ENCODE peak calls at places on chromosomes 16 and 17, in seven cellular contexts. T is AG04450, P is aorta, B is colonic mucosa, I is gastrocnemius medialis, D is GM23248, G is ovary. Y is an unnamed sample. For H3K27me3, the result is how much of the 10 kb centered on the place peaks cover.

GRCh38 chr16:72620348-72620747 is 427.6 kb downstream of the ZFHX3 start:
- DNase-seq in T (no peak), P (no peak), B (no peak), I (no peak), D (no peak), G (no peak), Y (no peak)

GRCh38 chr17:35372846-35373531 is 432 bp downstream of the SLFN11 start:
- DNase-seq in T (no peak), P (peak), B (peak), I (no peak), D (peak), G (no peak), Y (peak)

GRCh38 chr17:21573961-21574610 is 118.2 kb upstream of the KCNJ18 start:
- DNase-seq in T (peak), P (peak), B (peak), I (peak), D (peak), G (peak), Y (no peak)

GRCh38 chr16:9297437-9298113 is 206.1 kb downstream of the HAPSTR1 start:
- DNase-seq in T (no peak), P (peak), B (no peak), I (no peak), D (peak), G (peak), Y (peak)

GRCh38 chr17:74474043-74474792 is 7.8 kb downstream of the CD300A start:
- DNase-seq in T (no peak), P (no peak), B (no peak), I (no peak), D (no peak), G (no peak), Y (no peak)

GRCh38 chr17:4008496-4009163 is 44.4 kb upstream of the ATP2A3 start:
- DNase-seq in T (peak), P (no peak), B (no peak), I (no peak), D (no peak), G (no peak), Y (no peak)

GRCh38 chr16:89491238-89491869 is 993 bp upstream of the ANKRD11 start:
- DNase-seq in T (no peak), P (no peak), B (no peak), I (no peak), D (peak), G (no peak), Y (no peak)

GRCh38 chr17:35865412-35866355 is 3.0 kb downstream of the HEATR9 start:
- DNase-seq in T (no peak), P (no peak), B (no peak), I (no peak), D (peak), G (no peak), Y (no peak)

GRCh38 chr17:5122586-5123342 is 6.9 kb downstream of the USP6 start:
- DNase-seq in T (no peak), P (peak), B (no peak), I (no peak), D (peak), G (peak), Y (peak)

GRCh38 chr17:27597783-27598320 is 33.1 kb upstream of the LGALS9 start:
- DNase-seq in T (no peak), P (peak), B (no peak), I (no peak), D (no peak), G (no peak), Y (no peak)

GRCh38 chr16:54059319-54059718 is 227.3 kb downstream of the IRX3 start:
- DNase-seq in T (no peak), P (no peak), B (no peak), I (no peak), D (no peak), G (no peak), Y (no peak)

GRCh38 chr16:17359778-17360177 is 111.0 kb downstream of the XYLT1 start:
- DNase-seq in T (no peak), P (no peak), B (no peak), I (no peak), D (peak), G (no peak), Y (peak)

GRCh38 chr17:6303664-6304063 is 131.3 kb downstream of the AIPL1 start:
- DNase-seq in T (no peak), P (no peak), B (no peak), I (no peak), D (peak), G (no peak), Y (peak)

GRCh38 chr16:57798953-57799618 is 3.2 kb downstream of the KIFC3 start:
- DNase-seq in T (no peak), P (no peak), B (no peak), I (no peak), D (no peak), G (no peak), Y (no peak)

GRCh38 chr17:546456-546855 is 168.2 kb downstream of the VPS53 start:
- DNase-seq in T (no peak), P (no peak), B (no peak), I (no peak), D (peak), G (no peak), Y (no peak)

GRCh38 chr17:82012482-82013295 is 10.0 kb downstream of the CENPX start:
- DNase-seq in T (no peak), P (no peak), B (no peak), I (no peak), D (no peak), G (no peak), Y (no peak)

GRCh38 chr17:31448467-31449077 is 57.1 kb downstream of the RAB11FIP4 start:
- DNase-seq in T (peak), P (no peak), B (no peak), I (no peak), D (peak), G (no peak), Y (peak)

GRCh38 chr16:70444249-70445063 is 5.6 kb upstream of the ST3GAL2 start:
- DNase-seq in T (no peak), P (no peak), B (peak), I (no peak), D (no peak), G (no peak), Y (no peak)

GRCh38 chr16:54335230-54335629 is 48.6 kb upstream of the IRX3 start:
- DNase-seq in T (no peak), P (no peak), B (no peak), I (no peak), D (peak), G (no peak), Y (no peak)

GRCh38 chr17:47713980-47714689 is 18.9 kb upstream of the TBX21 start:
- DNase-seq in T (no peak), P (no peak), B (no peak), I (no peak), D (no peak), G (no peak), Y (no peak)

GRCh38 chr17:56169621-56170020 is 16.3 kb downstream of the ANKFN1 start:
- DNase-seq in T (no peak), P (no peak), B (no peak), I (no peak), D (no peak), G (no peak), Y (no peak)

GRCh38 chr17:9473716-9474115 is 101.9 kb downstream of the STX8 start:
- DNase-seq in T (no peak), P (no peak), B (no peak), I (no peak), D (peak), G (no peak), Y (peak)

GRCh38 chr17:48915459-48916282 is 7.5 kb downstream of the UBE2Z start:
- DNase-seq in T (peak), P (no peak), B (no peak), I (no peak), D (peak), G (no peak), Y (peak)

GRCh38 chr16:67207857-67208524 is 9.1 kb downstream of the ELMO3 start:
- DNase-seq in T (no peak), P (no peak), B (no peak), I (peak), D (peak), G (no peak), Y (peak)

GRCh38 chr16:56673916-56674315 is 4.3 kb downstream of the MT1H start:
- DNase-seq in T (no peak), P (no peak), B (no peak), I (no peak), D (peak), G (no peak), Y (peak)

GRCh38 chr17:69654981-69655581 is 240.6 kb downstream of the MAP2K6 start:
- DNase-seq in T (peak), P (no peak), B (no peak), I (peak), D (peak), G (no peak), Y (peak)

GRCh38 chr16:85929259-85929704 is 30.3 kb downstream of the IRF8 start:
- DNase-seq in T (no peak), P (no peak), B (no peak), I (no peak), D (no peak), G (no peak), Y (no peak)

GRCh38 chr16:85926370-85926769 is 27.4 kb downstream of the IRF8 start:
- DNase-seq in T (no peak), P (no peak), B (no peak), I (no peak), D (no peak), G (no peak), Y (no peak)

GRCh38 chr16:85928411-85928820 is 29.5 kb downstream of the IRF8 start:
- DNase-seq in T (no peak), P (no peak), B (no peak), I (peak), D (peak), G (peak), Y (no peak)

GRCh38 chr16:85927326-85927725 is 28.4 kb downstream of the IRF8 start:
- DNase-seq in T (no peak), P (no peak), B (no peak), I (no peak), D (no peak), G (no peak), Y (no peak)

DNA sequence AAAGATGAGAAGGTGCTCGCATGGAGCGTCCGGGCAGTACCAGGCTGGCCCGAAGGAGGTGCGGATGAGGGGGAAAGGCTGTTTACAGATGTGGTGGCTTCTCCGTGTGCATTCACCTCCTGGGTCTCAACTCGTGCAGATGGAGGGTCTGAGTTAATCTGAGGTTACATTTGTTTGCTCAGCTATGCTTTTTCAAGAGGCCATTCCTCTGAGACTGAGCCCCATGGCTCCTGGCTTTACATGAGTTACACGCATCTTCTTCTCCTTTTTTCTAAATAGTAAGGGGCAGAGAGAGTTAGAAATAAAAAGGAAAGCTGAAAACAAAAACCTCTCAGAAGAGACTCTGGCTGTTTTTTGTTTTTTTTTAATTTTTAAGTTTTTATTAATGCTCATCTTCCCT is 29.0 kb downstream of the IRF8 start:
- DNase-seq in T (no peak), P (no peak), B (no peak), I (no peak), D (no peak), G (no peak), Y (no peak)
- H3K27me3 ChIP-seq in T (half or more), P (under half), B (under half), I (under half), D (half or more), G (under half), Y (under half)

GRCh38 chr16:1917665-1918111 is 527 bp downstream of the HS3ST6 start:
- DNase-seq in T (no peak), P (no peak), B (no peak), I (no peak), D (no peak), G (no peak), Y (no peak)
- H3K27me3 ChIP-seq in T (half or more), P (under half), B (under half), I (half or more), D (half or more), G (under half), Y (under half)

GRCh38 chr17:78357687-78358537 is 2.0 kb downstream of the SOCS3 start:
- DNase-seq in T (no peak), P (no peak), B (peak), I (no peak), D (peak), G (no peak), Y (no peak)

GRCh38 chr17:78359936-78360370 is at the start of gene SOCS3:
- DNase-seq in T (peak), P (peak), B (peak), I (peak), D (peak), G (peak), Y (peak)

GRCh38 chr17:78359216-78359935 is 501 bp downstream of the SOCS3 start:
- DNase-seq in T (no peak), P (no peak), B (peak), I (no peak), D (peak), G (no peak), Y (peak)

GRCh38 chr17:78357177-78357586 is 2.7 kb downstream of the SOCS3 start:
- DNase-seq in T (no peak), P (peak), B (peak), I (no peak), D (peak), G (peak), Y (peak)

DNA sequence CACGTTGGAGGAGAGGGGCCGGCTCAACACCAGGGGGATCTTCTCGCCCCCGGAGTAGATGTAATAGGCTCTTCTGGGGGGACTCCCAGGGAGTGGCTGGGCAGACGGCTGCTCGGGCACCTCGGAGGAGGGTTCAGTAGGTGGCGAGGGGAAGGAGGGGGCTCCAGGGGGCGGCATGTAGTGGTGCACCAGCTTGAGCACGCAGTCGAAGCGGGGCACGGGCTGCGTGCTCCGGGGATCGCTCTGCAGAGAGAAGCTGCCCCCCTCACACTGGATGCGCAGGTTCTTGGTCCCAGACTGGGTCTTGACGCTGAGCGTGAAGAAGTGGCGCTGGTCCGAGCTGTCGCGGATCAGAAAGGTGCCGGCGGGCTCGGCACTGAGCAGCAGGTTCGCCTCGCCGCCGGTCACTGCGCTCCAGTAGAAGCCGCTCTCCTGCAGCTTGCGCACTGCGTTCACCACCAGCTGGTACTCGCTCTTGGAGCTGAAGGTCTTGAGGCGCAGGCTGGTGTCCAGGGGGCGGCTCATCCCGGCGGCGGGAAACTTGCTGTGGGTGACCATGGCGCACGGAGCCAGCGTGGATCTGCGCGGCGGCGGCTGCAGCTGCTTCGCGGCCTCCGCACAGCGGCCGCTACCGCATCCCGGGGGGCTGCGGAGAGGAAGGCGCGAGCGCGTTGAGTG is 1.2 kb downstream of the SOCS3 start:
- DNase-seq in T (no peak), P (no peak), B (peak), I (no peak), D (peak), G (no peak), Y (peak)
- H3K27me3 ChIP-seq in T (under half), P (under half), B (under half), I (under half), D (under half), G (under half), Y (under half)

GRCh38 chr17:63998721-63999679 is 849 bp downstream of the PRR29 start:
- DNase-seq in T (no peak), P (peak), B (no peak), I (no peak), D (no peak), G (no peak), Y (no peak)
- H3K27me3 ChIP-seq in T (under half), P (under half), B (under half), I (under half), D (under half), G (under half), Y (under half)

GRCh38 chr17:43949777-43950176 is 4.0 kb downstream of the PYY start:
- DNase-seq in T (no peak), P (no peak), B (no peak), I (no peak), D (no peak), G (no peak), Y (peak)
- H3K27me3 ChIP-seq in T (half or more), P (under half), B (under half), I (under half), D (under half), G (under half), Y (under half)

DNA sequence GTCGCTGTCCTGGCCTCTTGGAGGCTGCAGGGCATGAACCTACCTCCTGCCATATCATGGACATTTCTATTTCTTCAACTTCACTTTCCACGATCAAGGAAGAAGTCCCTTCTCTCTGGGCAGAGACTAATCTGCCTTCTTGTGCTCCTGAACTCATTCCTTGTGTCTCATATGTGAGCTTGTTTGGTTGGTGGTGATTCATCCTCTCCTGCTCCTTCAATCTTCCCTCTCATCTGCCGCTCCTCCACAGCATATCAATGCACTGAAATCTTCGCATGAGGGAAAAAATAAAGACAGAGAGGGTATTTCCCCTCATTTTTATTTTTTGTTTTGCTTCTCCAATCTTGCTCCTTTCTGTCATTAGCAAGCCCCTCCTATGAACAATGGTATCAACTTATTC is 571.7 kb upstream of the GOT2 start:
- DNase-seq in T (no peak), P (no peak), B (no peak), I (no peak), D (no peak), G (no peak), Y (no peak)
- H3K27me3 ChIP-seq in T (under half), P (under half), B (under half), I (under half), D (under half), G (under half), Y (under half)

Y was measured in MG63.